ENCODE peak calls at places on chromosome 19, in four cellular contexts. One of them, this sample, is unnamed.
A peak's percentile ranks its signal among the peaks of the same experiment; 100 is the strongest.

GRCh38 chr19:7152568-7152967 is 83.1 kb downstream of the ZNF557 start:
- DNase-seq in AG04450: no peak
- DNase-seq in Daoy: no peak
- DNase-seq in psoas muscle: no peak
- DNase-seq in this sample: no peak

GRCh38 chr19:54684537-54684936 is 21.8 kb downstream of the LILRB4 start:
- DNase-seq in Daoy: peak; percentile 82
- DNase-seq in psoas muscle: no peak
- DNase-seq in AG04450: no peak
- DNase-seq in this sample: no peak

GRCh38 chr19:54431255-54431838 is 16.1 kb downstream of the TTYH1 start:
- DNase-seq in AG04450: no peak
- DNase-seq in psoas muscle: no peak
- DNase-seq in Daoy: peak; percentile 76
- DNase-seq in this sample: no peak

GRCh38 chr19:36113895-36114762 is 546 bp downstream of the POLR2I start:
- DNase-seq in Daoy: peak; percentile 52
- DNase-seq in psoas muscle: peak; percentile 33
- DNase-seq in AG04450: no peak
- DNase-seq in this sample: no peak

GRCh38 chr19:48553676-48554384 is 1.9 kb downstream of the SULT2B1 start:
- DNase-seq in psoas muscle: peak; percentile 33
- DNase-seq in AG04450: no peak
- DNase-seq in Daoy: peak; percentile 45
- DNase-seq in this sample: no peak

GRCh38 chr19:38093587-38093986 is 130.4 kb downstream of the DPF1 start:
- DNase-seq in Daoy: no peak
- DNase-seq in psoas muscle: no peak
- DNase-seq in AG04450: no peak
- DNase-seq in this sample: peak; percentile 40

GRCh38 chr19:5230730-5231555 is 109.7 kb downstream of the PTPRS start:
- DNase-seq in AG04450: no peak
- DNase-seq in psoas muscle: no peak
- DNase-seq in Daoy: no peak
- DNase-seq in this sample: no peak

GRCh38 chr19:29400917-29401711 is 124.7 kb upstream of the VSTM2B start:
- DNase-seq in psoas muscle: no peak
- DNase-seq in Daoy: no peak
- DNase-seq in AG04450: no peak
- DNase-seq in this sample: no peak

GRCh38 chr19:16714702-16715294 is 4.8 kb upstream of the NWD1 start:
- DNase-seq in Daoy: peak; percentile 76
- DNase-seq in psoas muscle: peak; percentile 34
- DNase-seq in AG04450: no peak
- DNase-seq in this sample: peak; percentile 8

GRCh38 chr19:38250821-38251563 is 5.2 kb downstream of the PPP1R14A start:
- DNase-seq in AG04450: no peak
- DNase-seq in Daoy: no peak
- DNase-seq in psoas muscle: peak; percentile 58
- DNase-seq in this sample: peak; percentile 88

GRCh38 chr19:29854033-29854432 is 42.2 kb downstream of the CCNE1 start:
- DNase-seq in AG04450: no peak
- DNase-seq in psoas muscle: no peak
- DNase-seq in Daoy: no peak
- DNase-seq in this sample: no peak

GRCh38 chr19:34480971-34481821 is at the start of gene WTIP:
- DNase-seq in Daoy: peak; percentile 73
- DNase-seq in psoas muscle: peak; percentile 80
- DNase-seq in AG04450: peak; percentile 80
- DNase-seq in this sample: peak; percentile 86

GRCh38 chr19:48720613-48721296 is 1.2 kb upstream of the MAMSTR start:
- DNase-seq in AG04450: peak; percentile 98
- DNase-seq in Daoy: peak; percentile 99
- DNase-seq in psoas muscle: peak; percentile 98
- DNase-seq in this sample: peak; percentile 98

GRCh38 chr19:34556500-34556899 is 74.9 kb downstream of the WTIP start:
- DNase-seq in AG04450: no peak
- DNase-seq in psoas muscle: no peak
- DNase-seq in Daoy: no peak
- DNase-seq in this sample: peak; percentile 20

GRCh38 chr19:43656436-43656835 is 13.5 kb downstream of the PLAUR start:
- DNase-seq in Daoy: no peak
- DNase-seq in psoas muscle: no peak
- DNase-seq in AG04450: no peak
- DNase-seq in this sample: no peak

GRCh38 chr19:12112701-12113100 is 27.4 kb downstream of the ZNF20 start:
- DNase-seq in AG04450: no peak
- DNase-seq in psoas muscle: no peak
- DNase-seq in Daoy: no peak
- DNase-seq in this sample: no peak

GRCh38 chr19:33177417-33177976 is 16.6 kb upstream of the LRP3 start:
- DNase-seq in Daoy: no peak
- DNase-seq in psoas muscle: no peak
- DNase-seq in AG04450: no peak
- DNase-seq in this sample: no peak

GRCh38 chr19:18417250-18418033 is 1.8 kb upstream of the SSBP4 start:
- DNase-seq in Daoy: peak; percentile 91
- DNase-seq in psoas muscle: peak; percentile 84
- DNase-seq in AG04450: no peak
- DNase-seq in this sample: peak; percentile 90

GRCh38 chr19:28934626-28935025 is 278.3 kb downstream of the UQCRFS1 start:
- DNase-seq in psoas muscle: no peak
- DNase-seq in AG04450: no peak
- DNase-seq in Daoy: no peak
- DNase-seq in this sample: no peak

GRCh38 chr19:48989701-48990291 is 3.3 kb downstream of the GYS1 start:
- DNase-seq in psoas muscle: peak; percentile 75
- DNase-seq in AG04450: no peak
- DNase-seq in Daoy: no peak
- DNase-seq in this sample: peak; percentile 59

GRCh38 chr19:13823256-13823655 is 28.0 kb downstream of the ZSWIM4 start:
- DNase-seq in psoas muscle: peak; percentile 68
- DNase-seq in Daoy: no peak
- DNase-seq in AG04450: no peak
- DNase-seq in this sample: peak; percentile 54

GRCh38 chr19:23867895-23868294 is 46.8 kb upstream of the ZNF726 start:
- DNase-seq in Daoy: no peak
- DNase-seq in psoas muscle: no peak
- DNase-seq in AG04450: no peak
- DNase-seq in this sample: no peak

GRCh38 chr19:49808762-49809154 is 4.3 kb downstream of the FUZ start:
- DNase-seq in psoas muscle: peak; percentile 95
- DNase-seq in AG04450: peak; percentile 53
- DNase-seq in Daoy: peak; percentile 90
- DNase-seq in this sample: peak; percentile 95

GRCh38 chr19:18488838-18489626 is 32.8 kb downstream of the ELL start:
- DNase-seq in AG04450: no peak
- DNase-seq in Daoy: peak; percentile 43
- DNase-seq in psoas muscle: no peak
- DNase-seq in this sample: peak; percentile 39

GRCh38 chr19:932647-933552 is 7.1 kb downstream of the ARID3A start:
- DNase-seq in AG04450: peak; percentile 85
- DNase-seq in Daoy: peak; percentile 86
- DNase-seq in psoas muscle: peak; percentile 83
- DNase-seq in this sample: peak; percentile 81

GRCh38 chr19:13946414-13946813 is 5.9 kb upstream of the DCAF15 start:
- DNase-seq in psoas muscle: no peak
- DNase-seq in Daoy: no peak
- DNase-seq in AG04450: no peak
- DNase-seq in this sample: no peak

GRCh38 chr19:47406711-47407416 is 12.5 kb downstream of the MEIS3 start:
- DNase-seq in psoas muscle: no peak
- DNase-seq in Daoy: no peak
- DNase-seq in AG04450: no peak
- DNase-seq in this sample: no peak

GRCh38 chr19:47619763-47620162 is 10.8 kb downstream of the BICRA start:
- DNase-seq in AG04450: no peak
- DNase-seq in Daoy: no peak
- DNase-seq in psoas muscle: no peak
- DNase-seq in this sample: no peak

GRCh38 chr19:6065685-6066365 is 44.5 kb downstream of the RFX2 start:
- DNase-seq in Daoy: peak; percentile 76
- DNase-seq in AG04450: no peak
- DNase-seq in psoas muscle: peak; percentile 30
- DNase-seq in this sample: peak; percentile 52

GRCh38 chr19:35021596-35021995 is 8.7 kb upstream of the SCN1B start:
- DNase-seq in Daoy: no peak
- DNase-seq in AG04450: no peak
- DNase-seq in psoas muscle: no peak
- DNase-seq in this sample: no peak

GRCh38 chr19:35332817-35333216 is 3.8 kb downstream of the CD22 start:
- DNase-seq in AG04450: no peak
- DNase-seq in psoas muscle: no peak
- DNase-seq in Daoy: peak; percentile 31
- DNase-seq in this sample: no peak

GRCh38 chr19:41866284-41866683 is 6.2 kb downstream of the RPS19 start:
- DNase-seq in psoas muscle: no peak
- DNase-seq in Daoy: no peak
- DNase-seq in AG04450: no peak
- DNase-seq in this sample: no peak

GRCh38 chr19:41588497-41589209 is 12.7 kb downstream of the CEACAM21 start:
- DNase-seq in psoas muscle: no peak
- DNase-seq in Daoy: no peak
- DNase-seq in AG04450: no peak
- DNase-seq in this sample: no peak

GRCh38 chr19:29526730-29527499 is 1.1 kb downstream of the VSTM2B start:
- DNase-seq in psoas muscle: no peak
- DNase-seq in AG04450: no peak
- DNase-seq in Daoy: peak; percentile 68
- DNase-seq in this sample: no peak

GRCh38 chr19:49157445-49158224 is at the start of gene TRPM4:
- DNase-seq in psoas muscle: peak; percentile 92
- DNase-seq in Daoy: peak; percentile 87
- DNase-seq in AG04450: no peak
- DNase-seq in this sample: peak; percentile 96

GRCh38 chr19:11480081-11480926 is 542 bp downstream of the ELAVL3 start:
- DNase-seq in psoas muscle: no peak
- DNase-seq in AG04450: no peak
- DNase-seq in Daoy: no peak
- DNase-seq in this sample: no peak

GRCh38 chr19:30001794-30002193 is 59.8 kb downstream of the URI1 start:
- DNase-seq in psoas muscle: no peak
- DNase-seq in AG04450: no peak
- DNase-seq in Daoy: peak; percentile 1
- DNase-seq in this sample: no peak

GRCh38 chr19:48443262-48443661 is 2.5 kb upstream of the GRWD1 start:
- DNase-seq in Daoy: peak; percentile 44
- DNase-seq in AG04450: no peak
- DNase-seq in psoas muscle: no peak
- DNase-seq in this sample: no peak

This sample was measured in heart right ventricle.